ENCODE peak calls at places on chromosomes 6 and 20, in eight cellular contexts. B is fibroblast of lung; F is aorta; E is RWPE1; Z is lung; S is CD8-positive, alpha-beta memory T cell; K is MM.1S; G is SJSA1. J is an unnamed sample.

GRCh38 chr6:113148576-113148975 is 708.6 kb upstream of the MARCKS start:
- DNase-seq in E (no peak), Z (no peak), F (no peak), S (no peak), B (peak; percentile 8), K (no peak), G (no peak), J (no peak)

GRCh38 chr6:105596284-105596755 is 193.4 kb upstream of the PREP start:
- DNase-seq in F (no peak), E (peak; percentile 86), B (peak; percentile 92), Z (no peak), S (no peak), G (peak; percentile 71), K (no peak), J (no peak)

GRCh38 chr6:127328043-127328442 is 15.4 kb downstream of the ECHDC1 start:
- DNase-seq in B (no peak), K (no peak), G (no peak), F (no peak), E (no peak), S (no peak), Z (no peak), J (no peak)

GRCh38 chr6:137976430-137976829 is 109.4 kb downstream of the TNFAIP3 start:
- DNase-seq in E (no peak), G (no peak), K (no peak), S (no peak), B (no peak), F (no peak), Z (no peak), J (no peak)

GRCh38 chr6:2900821-2901644 is 2.1 kb downstream of the SERPINB9 start:
- DNase-seq in E (no peak), F (no peak), G (no peak), K (no peak), Z (no peak), S (no peak), B (peak; percentile 29), J (no peak)

GRCh38 chr20:54028276-54029011 is 42.0 kb downstream of the BCAS1 start:
- DNase-seq in E (no peak), S (no peak), K (no peak), G (no peak), F (no peak), B (no peak), Z (no peak), J (no peak)

GRCh38 chr6:102813489-102814275 is 1420.2 kb downstream of the GRIK2 start:
- DNase-seq in G (no peak), E (peak; percentile 1), F (no peak), S (no peak), B (no peak), Z (no peak), K (no peak), J (no peak)

GRCh38 chr6:135089901-135090300 is 35.3 kb upstream of the HBS1L start:
- DNase-seq in K (no peak), G (no peak), S (no peak), F (no peak), E (no peak), Z (no peak), B (no peak), J (no peak)

GRCh38 chr6:100599088-100599770 is 134.5 kb upstream of the SIM1 start:
- DNase-seq in Z (no peak), E (no peak), K (no peak), B (no peak), S (no peak), G (no peak), F (no peak), J (no peak)

GRCh38 chr6:65155083-65155482 is 551.9 kb downstream of the EYS start:
- DNase-seq in K (no peak), E (no peak), F (no peak), G (no peak), Z (no peak), B (no peak), S (no peak), J (no peak)

GRCh38 chr6:46764961-46765360 is 18.2 kb downstream of the ANKRD66 start:
- DNase-seq in G (no peak), B (no peak), Z (no peak), E (no peak), S (no peak), F (no peak), K (no peak), J (no peak)

GRCh38 chr6:109340811-109341210 is 41.5 kb downstream of the CD164 start:
- DNase-seq in E (no peak), S (no peak), F (no peak), G (no peak), B (no peak), Z (no peak), K (no peak), J (no peak)

GRCh38 chr6:135869857-135870256 is 18.4 kb downstream of the PDE7B start:
- DNase-seq in G (no peak), S (no peak), E (no peak), Z (no peak), F (no peak), B (no peak), K (no peak), J (no peak)

GRCh38 chr6:15911753-15912504 is 217.0 kb upstream of the MYLIP start:
- DNase-seq in F (no peak), E (no peak), Z (no peak), K (no peak), G (no peak), B (no peak), S (no peak), J (no peak)

GRCh38 chr6:12026120-12026519 is 14.0 kb downstream of the HIVEP1 start:
- DNase-seq in G (no peak), F (no peak), E (no peak), Z (no peak), B (no peak), K (no peak), S (no peak), J (no peak)

GRCh38 chr6:14732845-14733757 is 512.8 kb upstream of the JARID2 start:
- DNase-seq in B (peak; percentile 29), E (peak; percentile 94), K (no peak), F (no peak), G (peak; percentile 54), S (no peak), Z (no peak), J (no peak)

GRCh38 chr20:4227085-4227821 is 211.9 kb upstream of the RNF24 start:
- DNase-seq in B (peak; percentile 69), F (no peak), Z (no peak), G (no peak), K (peak; percentile 16), S (no peak), E (peak; percentile 31), J (no peak)

GRCh38 chr20:62355527-62356142 is 11.5 kb downstream of the LAMA5 start:
- DNase-seq in B (no peak), S (no peak), Z (no peak), E (no peak), K (no peak), G (no peak), F (peak; percentile 93), J (peak; percentile 68)
- H3K27ac ChIP-seq in B (no peak overlapping the region), S (no peak overlapping the region), Z (peak overlapping the region; percentile 87), E (peak overlapping the region; percentile 100), K (no peak overlapping the region), G (no peak overlapping the region), F (peak overlapping the region; percentile 94), J (peak overlapping the region; percentile 85)

GRCh38 chr6:146358341-146359046 is 185.1 kb upstream of the RAB32 start:
- DNase-seq in Z (no peak), G (no peak), B (peak; percentile 21), K (no peak), S (no peak), E (peak; percentile 13), F (no peak), J (no peak)
- H3K27ac ChIP-seq in Z (no peak overlapping the region), G (peak overlapping the region; percentile 84), B (peak overlapping the region; percentile 17), K (peak overlapping the region; percentile 72), S (no peak overlapping the region), E (peak overlapping the region; percentile 85), F (no peak overlapping the region), J (no peak overlapping the region)

GRCh38 chr20:41230136-41230535 is 87.4 kb downstream of the ZHX3 start:
- DNase-seq in K (no peak), Z (no peak), F (no peak), E (no peak), B (no peak), G (no peak), S (no peak), J (no peak)

GRCh38 chr20:41231850-41232249 is 85.7 kb downstream of the ZHX3 start:
- DNase-seq in B (no peak), G (no peak), Z (no peak), K (no peak), S (no peak), F (no peak), E (no peak), J (no peak)

GRCh38 chr20:41232971-41233926 is 84.3 kb downstream of the ZHX3 start:
- DNase-seq in K (no peak), S (no peak), B (peak; percentile 91), F (no peak), E (peak; percentile 95), Z (no peak), G (no peak), J (no peak)

GRCh38 chr20:41229259-41229658 is 88.3 kb downstream of the ZHX3 start:
- DNase-seq in Z (no peak), K (no peak), B (peak; percentile 47), S (no peak), E (no peak), F (no peak), G (no peak), J (no peak)

GRCh38 chr20:41231136-41231535 is 86.4 kb downstream of the ZHX3 start:
- DNase-seq in S (no peak), E (no peak), Z (no peak), K (no peak), F (no peak), G (no peak), B (no peak), J (no peak)
- H3K27ac ChIP-seq in S (no peak overlapping the region), E (no peak overlapping the region), Z (no peak overlapping the region), K (no peak overlapping the region), F (peak overlapping the region; percentile 42), G (peak overlapping the region; percentile 60), B (no peak overlapping the region), J (no peak overlapping the region)

GRCh38 chr6:111597687-111598086 is 8.0 kb downstream of the TRAF3IP2 start:
- DNase-seq in G (no peak), S (no peak), K (no peak), E (no peak), F (no peak), Z (no peak), B (no peak), J (no peak)

GRCh38 chr6:111599259-111599658 is 6.4 kb downstream of the TRAF3IP2 start:
- DNase-seq in Z (no peak), K (no peak), E (no peak), B (no peak), S (no peak), F (no peak), G (no peak), J (no peak)

GRCh38 chr6:111600154-111600553 is 5.5 kb downstream of the TRAF3IP2 start:
- DNase-seq in B (no peak), S (no peak), G (no peak), E (no peak), K (no peak), F (no peak), Z (no peak), J (no peak)

GRCh38 chr6:111596784-111597183 is 8.9 kb downstream of the TRAF3IP2 start:
- DNase-seq in F (no peak), K (no peak), E (no peak), G (no peak), S (no peak), B (no peak), Z (no peak), J (no peak)

DNA sequence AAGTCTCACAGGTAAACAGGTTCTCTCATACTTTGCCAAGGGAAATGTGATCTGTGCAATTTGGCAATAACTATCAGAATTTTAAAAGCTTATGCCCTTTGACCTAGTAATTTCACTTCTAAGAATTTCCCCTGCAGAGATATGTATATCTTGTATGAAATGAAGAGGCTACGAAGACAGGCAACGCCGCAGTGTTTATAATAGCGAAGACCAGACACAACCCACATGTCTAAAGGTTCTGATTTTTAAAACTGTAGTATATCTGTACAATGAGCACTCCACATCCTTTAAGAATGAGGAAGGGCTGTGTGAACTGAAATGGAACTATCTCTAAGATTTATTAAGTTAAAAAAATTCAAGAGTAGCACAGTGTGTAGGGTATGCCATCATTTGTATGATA is 7.5 kb downstream of the TRAF3IP2 start:
- DNase-seq in G (no peak), F (no peak), B (no peak), E (no peak), K (no peak), Z (no peak), S (no peak), J (no peak)
- H3K27ac ChIP-seq in G (no peak overlapping the region), F (no peak overlapping the region), B (no peak overlapping the region), E (peak overlapping the region; percentile 60), K (no peak overlapping the region), Z (no peak overlapping the region), S (no peak overlapping the region), J (no peak overlapping the region)

J was measured in psoas muscle.